ENCODE peak calls at places on chromosomes 3 and 15, in eight cellular contexts. L is Panc1, A is HepG2, H is HCT116, I is GM12878, X is upper lobe of left lung, E is GM23338, B is K562. F is an unnamed sample.

GRCh38 chr15:78007965-78008886 is 69.3 kb downstream of the TBC1D2B start:
- ATAC-seq in H (no peak), L (peak; percentile 59), X (peak; percentile 76), E (no peak), B (no peak), A (no peak), I (no peak), F (peak; percentile 65)

GRCh38 chr15:56930663-56931313 is 12.3 kb downstream of the TCF12 start:
- ATAC-seq in A (no peak), L (no peak), H (no peak), B (no peak), X (no peak), E (no peak), I (no peak), F (no peak)

GRCh38 chr15:39960411-39960810 is 26.5 kb downstream of the EIF2AK4 start:
- ATAC-seq in X (peak; percentile 63), I (no peak), L (no peak), E (no peak), H (no peak), B (no peak), A (no peak), F (no peak)

GRCh38 chr3:87311309-87311708 is 34.9 kb upstream of the POU1F1 start:
- ATAC-seq in B (no peak), H (no peak), A (no peak), E (no peak), X (no peak), L (no peak), I (no peak), F (no peak)

GRCh38 chr3:5262507-5262906 is 75.0 kb downstream of the EDEM1 start:
- ATAC-seq in I (no peak), B (no peak), A (no peak), X (no peak), H (no peak), E (no peak), L (no peak), F (no peak)

GRCh38 chr15:74384566-74385441 is 17.4 kb upstream of the CYP11A1 start:
- ATAC-seq in H (peak; percentile 36), A (no peak), E (no peak), B (no peak), I (peak; percentile 82), L (no peak), X (no peak), F (peak; percentile 45)

GRCh38 chr15:29270169-29270955 is 740 bp upstream of the NSMCE3 start:
- ATAC-seq in L (no peak), X (no peak), B (no peak), E (no peak), I (peak; percentile 38), A (peak; percentile 11), H (no peak), F (no peak)

GRCh38 chr3:192352142-192352541 is 375.2 kb downstream of the FGF12 start:
- ATAC-seq in E (no peak), L (no peak), A (no peak), X (no peak), H (no peak), B (no peak), I (no peak), F (no peak)

GRCh38 chr3:98741121-98741716 is 21.9 kb upstream of the ST3GAL6 start:
- ATAC-seq in H (peak; percentile 78), B (no peak), I (no peak), E (no peak), L (no peak), A (peak; percentile 30), X (no peak), F (no peak)

GRCh38 chr15:99076109-99076508 is 28.8 kb upstream of the SYNM start:
- ATAC-seq in I (peak; percentile 67), B (no peak), E (no peak), L (no peak), A (no peak), X (no peak), H (no peak), F (no peak)

GRCh38 chr3:16816048-16816780 is 68.5 kb upstream of the PLCL2 start:
- ATAC-seq in E (no peak), H (no peak), I (peak; percentile 97), B (no peak), A (no peak), X (no peak), L (no peak), F (no peak)

GRCh38 chr3:184737641-184738518 is 26.0 kb upstream of the MAGEF1 start:
- ATAC-seq in X (no peak), B (no peak), I (no peak), H (no peak), A (no peak), L (no peak), E (no peak), F (no peak)

GRCh38 chr3:72629191-72629611 is 219.0 kb downstream of the SHQ1 start:
- ATAC-seq in L (no peak), B (peak; percentile 57), I (peak; percentile 75), E (no peak), X (peak; percentile 63), H (peak; percentile 21), A (no peak), F (no peak)

GRCh38 chr3:193911784-193912183 is 224.2 kb upstream of the HES1 start:
- ATAC-seq in H (no peak), A (no peak), B (peak; percentile 42), I (no peak), E (peak; percentile 25), X (no peak), L (no peak), F (no peak)

GRCh38 chr15:34665498-34666116 is 82.2 kb upstream of the GOLGA8B start:
- ATAC-seq in A (no peak), E (no peak), H (no peak), X (no peak), B (no peak), L (no peak), I (no peak), F (no peak)

GRCh38 chr15:58650102-58650501 is 99.4 kb downstream of the ADAM10 start:
- ATAC-seq in A (no peak), B (no peak), E (no peak), H (no peak), L (no peak), I (no peak), X (no peak), F (no peak)

GRCh38 chr15:78915341-78916087 is 29.3 kb downstream of the CTSH start:
- ATAC-seq in B (no peak), X (peak; percentile 79), H (no peak), I (peak; percentile 25), E (no peak), A (no peak), L (peak; percentile 37), F (peak; percentile 62)

GRCh38 chr3:141333796-141334626 is 34.3 kb upstream of the ZBTB38 start:
- ATAC-seq in I (no peak), E (no peak), L (no peak), X (no peak), H (no peak), A (no peak), B (no peak), F (no peak)

GRCh38 chr3:105334138-105334882 is 32.4 kb upstream of the ALCAM start:
- ATAC-seq in H (no peak), B (no peak), I (peak; percentile 54), L (no peak), A (no peak), E (no peak), X (no peak), F (no peak)

GRCh38 chr3:50356553-50356952 is 2.8 kb downstream of the TMEM115 start:
- ATAC-seq in A (no peak), B (peak; percentile 62), H (no peak), I (no peak), L (no peak), E (no peak), X (no peak), F (no peak)

GRCh38 chr15:42276762-42277161 is 3.5 kb upstream of the TMEM87A start:
- ATAC-seq in I (no peak), B (no peak), X (no peak), A (no peak), E (no peak), H (no peak), L (no peak), F (no peak)

GRCh38 chr15:42274693-42274971 is 1.4 kb upstream of the TMEM87A start:
- ATAC-seq in I (no peak), L (no peak), E (no peak), A (no peak), H (no peak), X (no peak), B (no peak), F (no peak)

GRCh38 chr15:42273099-42273899 is at the start of the genes GANC and TMEM87A:
- ATAC-seq in A (peak; percentile 95), L (peak; percentile 98), H (peak; percentile 97), E (peak; percentile 95), I (peak; percentile 95), B (peak; percentile 95), X (peak; percentile 98), F (peak; percentile 98)

GRCh38 chr15:42273900-42274692 is 863 bp upstream of the TMEM87A start:
- ATAC-seq in H (peak; percentile 5), E (peak; percentile 14), I (peak; percentile 71), L (peak; percentile 42), A (peak; percentile 32), B (peak; percentile 52), X (peak; percentile 73), F (peak; percentile 10)

DNA sequence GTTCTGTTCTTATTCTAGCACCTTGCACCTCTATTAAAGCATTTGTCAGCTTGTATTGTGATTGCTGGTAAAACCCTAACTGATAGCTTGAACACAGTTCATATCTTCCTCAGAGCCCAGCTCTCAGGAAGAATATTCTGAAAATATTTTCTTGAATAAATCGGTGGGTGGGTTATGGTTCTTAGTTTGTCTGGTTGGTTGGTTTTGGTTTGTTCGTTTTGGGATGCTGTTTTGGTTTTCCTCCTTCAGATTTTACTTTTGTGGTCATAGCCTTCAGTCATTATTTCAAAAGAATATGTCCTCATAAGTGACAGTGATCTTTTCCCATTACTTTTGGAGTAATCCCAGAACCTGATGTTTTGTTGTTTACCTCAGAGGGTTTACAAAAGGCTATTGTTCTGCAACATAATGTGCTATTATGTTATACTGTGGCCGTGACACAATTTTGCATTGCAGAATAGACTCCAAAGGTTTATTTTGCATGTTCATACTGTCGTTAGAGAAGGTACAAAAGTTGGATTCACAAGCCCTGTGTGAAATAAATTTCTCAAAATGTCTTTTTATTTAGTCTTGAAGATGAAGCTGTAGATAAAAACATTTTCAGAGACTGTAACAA is 2.7 kb upstream of the TMEM87A start:
- ATAC-seq in A (no peak), L (no peak), X (no peak), I (no peak), E (no peak), H (no peak), B (no peak), F (no peak)
- H3K4me3 ChIP-seq in A (peak overlapping the region; percentile 80), L (peak overlapping the region; percentile 66), X (peak overlapping the region; percentile 69), I (peak overlapping the region; percentile 85), E (peak overlapping the region; percentile 5), H (no peak overlapping the region), B (peak overlapping the region; percentile 64), F (peak overlapping the region; percentile 9)

GRCh38 chr15:83717010-83717409 is 63.1 kb downstream of the ADAMTSL3 start:
- ATAC-seq in L (no peak), B (no peak), I (no peak), H (no peak), E (no peak), A (no peak), X (no peak), F (no peak)
- TF ChIP-seq POLR2AphosphoS5 in L (no peak), B (no peak), I (no peak), H (no peak), E (no peak), A (no peak), X (no peak), F (no peak)

GRCh38 chr3:146326875-146327543 is 76.1 kb upstream of the PLSCR4 start:
- ATAC-seq in X (peak; percentile 90), L (peak; percentile 91), H (peak; percentile 78), I (peak; percentile 37), E (peak; percentile 60), A (peak; percentile 92), B (peak; percentile 70), F (peak; percentile 78)
- H3K4me3 ChIP-seq in X (no peak overlapping the region), L (no peak overlapping the region), H (no peak overlapping the region), I (no peak overlapping the region), E (no peak overlapping the region), A (no peak overlapping the region), B (no peak overlapping the region), F (no peak overlapping the region)

GRCh38 chr3:62159693-62160092 is 213.7 kb downstream of the FEZF2 start:
- ATAC-seq in A (no peak), B (no peak), L (no peak), I (no peak), H (no peak), E (no peak), X (peak; percentile 94), F (peak; percentile 93)
- TF ChIP-seq POLR2AphosphoS5 in A (no peak), B (no peak), L (no peak), I (no peak), H (no peak), E (no peak), X (peak; percentile 72), F (peak; percentile 97)